ENCODE peak calls at places on chromosomes 1 and 21, in five cellular contexts. One of them, this sample, is unnamed.
A peak's percentile ranks its signal among the peaks of the same experiment; 100 is the strongest.

GRCh38 chr1:84078108-84078823 is 65.8 kb upstream of the PRKACB start:
- DNase-seq in tibial artery: peak; percentile 47
- DNase-seq in PC-9: no peak
- DNase-seq in suprapubic skin: peak; percentile 70
- DNase-seq in neural progenitor cell: no peak
- DNase-seq in this sample: no peak

GRCh38 chr1:78102082-78102481 is 56.3 kb downstream of the GIPC2 start:
- DNase-seq in tibial artery: no peak
- DNase-seq in PC-9: no peak
- DNase-seq in suprapubic skin: no peak
- DNase-seq in neural progenitor cell: no peak
- DNase-seq in this sample: no peak

GRCh38 chr1:61930246-61930645 is 188.0 kb downstream of the PATJ start:
- DNase-seq in tibial artery: no peak
- DNase-seq in PC-9: no peak
- DNase-seq in suprapubic skin: no peak
- DNase-seq in neural progenitor cell: no peak
- DNase-seq in this sample: no peak

GRCh38 chr1:184462170-184462569 is 75.3 kb downstream of the C1orf21 start:
- DNase-seq in tibial artery: no peak
- DNase-seq in PC-9: no peak
- DNase-seq in suprapubic skin: no peak
- DNase-seq in neural progenitor cell: no peak
- DNase-seq in this sample: no peak

GRCh38 chr21:42568834-42569731 is 55.4 kb downstream of the SLC37A1 start:
- DNase-seq in tibial artery: peak; percentile 16
- DNase-seq in PC-9: no peak
- DNase-seq in suprapubic skin: peak; percentile 40
- DNase-seq in neural progenitor cell: no peak
- DNase-seq in this sample: no peak

GRCh38 chr1:221774054-221774842 is 32.4 kb upstream of the DUSP10 start:
- DNase-seq in tibial artery: no peak
- DNase-seq in PC-9: no peak
- DNase-seq in suprapubic skin: no peak
- DNase-seq in neural progenitor cell: no peak
- DNase-seq in this sample: no peak

GRCh38 chr1:30645807-30646206 is 77.6 kb downstream of the MATN1 start:
- DNase-seq in tibial artery: no peak
- DNase-seq in PC-9: peak; percentile 37
- DNase-seq in suprapubic skin: no peak
- DNase-seq in neural progenitor cell: no peak
- DNase-seq in this sample: no peak

GRCh38 chr1:114458208-114458777 is 52.7 kb downstream of the TRIM33 start:
- DNase-seq in tibial artery: no peak
- DNase-seq in PC-9: peak; percentile 68
- DNase-seq in suprapubic skin: no peak
- DNase-seq in neural progenitor cell: no peak
- DNase-seq in this sample: no peak

GRCh38 chr1:9884805-9885204 is 25.3 kb downstream of the CTNNBIP1 start:
- DNase-seq in tibial artery: no peak
- DNase-seq in PC-9: no peak
- DNase-seq in suprapubic skin: no peak
- DNase-seq in neural progenitor cell: no peak
- DNase-seq in this sample: no peak
- H3K4me3 ChIP-seq in tibial artery: no peak overlapping the region
- H3K4me3 ChIP-seq in PC-9: no peak overlapping the region
- H3K4me3 ChIP-seq in suprapubic skin: no peak overlapping the region
- H3K4me3 ChIP-seq in neural progenitor cell: no peak overlapping the region
- H3K4me3 ChIP-seq in this sample: no peak overlapping the region

DNA sequence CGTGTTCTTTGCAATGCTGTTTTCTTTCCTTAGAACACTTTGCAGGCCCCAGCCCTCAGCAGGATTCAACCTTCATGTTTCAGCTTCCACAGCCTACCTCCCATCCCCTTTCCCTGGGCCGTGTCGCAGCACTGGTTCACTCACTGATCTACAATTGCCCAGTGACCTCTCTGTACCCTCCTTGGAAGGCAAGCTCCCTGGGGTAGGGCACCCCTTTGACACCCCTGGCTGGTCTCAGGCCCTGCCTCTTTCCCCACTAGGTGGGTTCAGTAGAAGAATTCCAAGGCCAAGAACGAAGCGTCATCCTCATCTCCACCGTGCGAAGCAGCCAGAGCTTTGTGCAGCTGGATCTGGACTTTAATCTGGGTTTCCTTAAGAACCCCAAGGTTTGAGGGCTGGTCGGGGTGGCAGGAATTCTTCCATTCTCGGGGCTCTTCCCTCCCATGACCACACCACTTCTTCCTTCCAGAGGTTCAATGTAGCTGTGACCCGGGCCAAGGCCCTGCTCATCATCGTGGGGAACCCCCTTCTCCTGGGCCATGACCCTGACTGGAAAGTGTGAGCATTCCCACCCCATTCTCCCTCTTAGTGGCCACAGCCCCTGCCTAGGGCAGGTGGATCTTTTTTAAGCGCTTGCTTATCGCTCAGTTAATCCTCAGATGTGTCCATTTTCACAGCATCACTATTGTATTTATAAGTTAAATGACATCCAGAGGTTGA is 7.3 kb downstream of the RHOC start:
- DNase-seq in tibial artery: peak; percentile 7
- DNase-seq in PC-9: no peak
- DNase-seq in suprapubic skin: peak; percentile 72
- DNase-seq in neural progenitor cell: no peak
- DNase-seq in this sample: no peak
- H3K4me1 ChIP-seq in tibial artery: peaks cover 16% of the 10 kb centered on the region
- H3K4me1 ChIP-seq in PC-9: peaks cover 65% of the 10 kb centered on the region
- H3K4me1 ChIP-seq in suprapubic skin: peaks cover 63% of the 10 kb centered on the region
- H3K4me1 ChIP-seq in neural progenitor cell: peaks cover 7% of the 10 kb centered on the region
- H3K4me1 ChIP-seq in this sample: peaks cover 39% of the 10 kb centered on the region

DNA sequence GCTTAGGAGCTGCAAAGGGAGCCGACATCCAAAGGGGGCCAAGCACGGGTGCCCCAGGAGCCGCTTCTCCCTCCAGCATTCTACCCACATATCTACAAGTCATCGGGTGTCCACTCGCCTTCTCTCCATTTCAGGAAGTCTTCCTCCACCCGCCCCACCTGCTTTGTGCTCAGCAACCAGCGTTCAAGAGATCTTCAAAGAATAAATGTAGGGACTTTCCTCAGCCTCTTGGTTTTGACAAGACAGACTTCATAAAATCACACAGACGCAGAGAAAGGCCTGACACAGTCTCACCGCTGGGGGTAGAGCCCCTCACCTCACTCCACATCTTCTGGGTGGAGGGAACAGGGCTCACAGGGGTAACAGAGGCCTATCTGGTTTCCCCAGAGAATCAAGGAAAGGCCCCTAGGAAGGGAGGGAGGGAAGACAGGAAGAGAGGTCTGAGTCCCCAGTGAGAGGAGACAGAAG is 49.5 kb downstream of the SSBP3 start:
- DNase-seq in tibial artery: no peak
- DNase-seq in PC-9: no peak
- DNase-seq in suprapubic skin: no peak
- DNase-seq in neural progenitor cell: no peak
- DNase-seq in this sample: peak; percentile 66
- H3K4me3 ChIP-seq in tibial artery: no peak overlapping the region
- H3K4me3 ChIP-seq in PC-9: no peak overlapping the region
- H3K4me3 ChIP-seq in suprapubic skin: peak overlapping the region; percentile 18
- H3K4me3 ChIP-seq in neural progenitor cell: no peak overlapping the region
- H3K4me3 ChIP-seq in this sample: no peak overlapping the region

GRCh38 chr1:32991819-32992488 is 27.3 kb upstream of the RNF19B start:
- DNase-seq in tibial artery: peak; percentile 5
- DNase-seq in PC-9: no peak
- DNase-seq in suprapubic skin: no peak
- DNase-seq in neural progenitor cell: no peak
- DNase-seq in this sample: no peak
- H3K4me1 ChIP-seq in tibial artery: no peaks in the 10 kb centered on the region
- H3K4me1 ChIP-seq in PC-9: peaks cover 62% of the 10 kb centered on the region
- H3K4me1 ChIP-seq in suprapubic skin: peaks cover 52% of the 10 kb centered on the region
- H3K4me1 ChIP-seq in neural progenitor cell: peaks cover 13% of the 10 kb centered on the region
- H3K4me1 ChIP-seq in this sample: peaks cover 32% of the 10 kb centered on the region

DNA sequence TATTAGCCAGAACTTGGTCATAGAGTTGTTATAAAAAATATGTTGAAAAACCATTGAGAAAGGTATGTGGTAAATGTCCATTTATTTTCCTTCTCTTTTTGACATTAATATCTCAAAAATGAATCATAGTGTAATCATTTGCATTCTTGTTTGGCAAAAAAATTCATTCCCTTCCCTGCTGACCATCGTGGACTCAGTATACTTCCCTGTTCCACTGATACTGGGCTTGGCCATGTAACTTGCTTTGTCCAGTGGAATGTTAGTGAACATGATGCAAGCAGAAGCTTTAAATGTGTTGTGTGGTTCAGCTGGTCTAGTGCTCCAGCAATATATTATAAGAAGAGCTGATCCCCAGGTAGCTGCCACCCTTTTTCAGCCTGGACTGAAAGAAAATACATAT is 197.2 kb downstream of the SEC16B start:
- DNase-seq in tibial artery: no peak
- DNase-seq in PC-9: no peak
- DNase-seq in suprapubic skin: no peak
- DNase-seq in neural progenitor cell: no peak
- DNase-seq in this sample: no peak
- H3K4me3 ChIP-seq in tibial artery: no peak overlapping the region
- H3K4me3 ChIP-seq in PC-9: no peak overlapping the region
- H3K4me3 ChIP-seq in suprapubic skin: no peak overlapping the region
- H3K4me3 ChIP-seq in neural progenitor cell: no peak overlapping the region
- H3K4me3 ChIP-seq in this sample: no peak overlapping the region

DNA sequence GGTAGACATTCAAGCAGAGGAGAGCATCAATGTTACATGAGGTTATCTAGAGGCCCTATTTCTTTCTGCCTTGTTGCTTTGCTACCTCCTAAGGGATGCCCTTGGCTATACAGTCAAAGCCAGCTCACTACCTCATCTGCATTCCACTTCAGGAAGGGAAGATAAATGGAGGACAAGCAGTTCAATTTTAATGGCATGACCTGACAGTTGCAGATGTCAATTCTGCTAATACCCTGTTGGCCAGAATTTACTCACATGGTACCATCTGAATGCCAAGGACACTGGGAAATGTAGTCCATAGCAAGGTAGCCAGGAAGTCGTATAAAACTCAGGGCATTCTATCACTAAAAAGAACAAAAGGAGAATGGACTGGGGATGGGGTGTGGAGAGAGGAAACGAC is 31.5 kb downstream of the PALMD start:
- DNase-seq in tibial artery: no peak
- DNase-seq in PC-9: no peak
- DNase-seq in suprapubic skin: no peak
- DNase-seq in neural progenitor cell: no peak
- DNase-seq in this sample: no peak
- H3K4me1 ChIP-seq in tibial artery: no peaks in the 10 kb centered on the region
- H3K4me1 ChIP-seq in PC-9: peaks cover 9% of the 10 kb centered on the region
- H3K4me1 ChIP-seq in suprapubic skin: peaks cover 38% of the 10 kb centered on the region
- H3K4me1 ChIP-seq in neural progenitor cell: peaks cover 9% of the 10 kb centered on the region
- H3K4me1 ChIP-seq in this sample: no peaks in the 10 kb centered on the region

GRCh38 chr1:201376107-201376463 is 1.4 kb downstream of the TNNT2 start:
- DNase-seq in tibial artery: no peak
- DNase-seq in PC-9: no peak
- DNase-seq in suprapubic skin: no peak
- DNase-seq in neural progenitor cell: no peak
- DNase-seq in this sample: no peak
- H3K4me3 ChIP-seq in tibial artery: no peak overlapping the region
- H3K4me3 ChIP-seq in PC-9: no peak overlapping the region
- H3K4me3 ChIP-seq in suprapubic skin: no peak overlapping the region
- H3K4me3 ChIP-seq in neural progenitor cell: no peak overlapping the region
- H3K4me3 ChIP-seq in this sample: no peak overlapping the region

GRCh38 chr1:32199717-32200072 is 700 bp upstream of the CCDC28B start:
- DNase-seq in tibial artery: peak; percentile 74
- DNase-seq in PC-9: no peak
- DNase-seq in suprapubic skin: no peak
- DNase-seq in neural progenitor cell: peak; percentile 21
- DNase-seq in this sample: no peak
- H3K4me1 ChIP-seq in tibial artery: peaks cover 3% of the 10 kb centered on the region
- H3K4me1 ChIP-seq in PC-9: peaks cover under 1% of the 10 kb centered on the region
- H3K4me1 ChIP-seq in suprapubic skin: peaks cover 38% of the 10 kb centered on the region
- H3K4me1 ChIP-seq in neural progenitor cell: peaks cover 25% of the 10 kb centered on the region
- H3K4me1 ChIP-seq in this sample: peaks cover 60% of the 10 kb centered on the region

GRCh38 chr1:44345187-44345775 is 9.8 kb downstream of the ERI3 start:
- DNase-seq in tibial artery: no peak
- DNase-seq in PC-9: no peak
- DNase-seq in suprapubic skin: no peak
- DNase-seq in neural progenitor cell: no peak
- DNase-seq in this sample: no peak
- H3K4me3 ChIP-seq in tibial artery: no peak overlapping the region
- H3K4me3 ChIP-seq in PC-9: no peak overlapping the region
- H3K4me3 ChIP-seq in suprapubic skin: no peak overlapping the region
- H3K4me3 ChIP-seq in neural progenitor cell: no peak overlapping the region
- H3K4me3 ChIP-seq in this sample: no peak overlapping the region

GRCh38 chr1:109818351-109819325 is 54.9 kb upstream of the EPS8L3 start:
- DNase-seq in tibial artery: no peak
- DNase-seq in PC-9: no peak
- DNase-seq in suprapubic skin: no peak
- DNase-seq in neural progenitor cell: no peak
- DNase-seq in this sample: no peak

GRCh38 chr1:109816975-109817535 is 53.3 kb upstream of the EPS8L3 start:
- DNase-seq in tibial artery: no peak
- DNase-seq in PC-9: no peak
- DNase-seq in suprapubic skin: no peak
- DNase-seq in neural progenitor cell: no peak
- DNase-seq in this sample: no peak

GRCh38 chr1:109815809-109816791 is 52.4 kb upstream of the EPS8L3 start:
- DNase-seq in tibial artery: peak; percentile 50
- DNase-seq in PC-9: no peak
- DNase-seq in suprapubic skin: no peak
- DNase-seq in neural progenitor cell: no peak
- DNase-seq in this sample: no peak

GRCh38 chr1:109819365-109819764 is 55.6 kb upstream of the EPS8L3 start:
- DNase-seq in tibial artery: no peak
- DNase-seq in PC-9: no peak
- DNase-seq in suprapubic skin: no peak
- DNase-seq in neural progenitor cell: no peak
- DNase-seq in this sample: no peak

GRCh38 chr1:109817881-109818280 is 54.2 kb upstream of the EPS8L3 start:
- DNase-seq in tibial artery: no peak
- DNase-seq in PC-9: no peak
- DNase-seq in suprapubic skin: no peak
- DNase-seq in neural progenitor cell: no peak
- DNase-seq in this sample: no peak
- H3K4me1 ChIP-seq in tibial artery: no peaks in the 10 kb centered on the region
- H3K4me1 ChIP-seq in PC-9: peaks cover 27% of the 10 kb centered on the region
- H3K4me1 ChIP-seq in suprapubic skin: peaks cover 32% of the 10 kb centered on the region
- H3K4me1 ChIP-seq in neural progenitor cell: no peaks in the 10 kb centered on the region
- H3K4me1 ChIP-seq in this sample: peaks cover 4% of the 10 kb centered on the region